ENCODE peak calls at places on chromosome 3, in eight cellular contexts. D is iPS DF 6.9, M is lower lobe of right lung, E is NB4, G is AG10803, L is ovary, J is epithelial cell of esophagus, I is fibroblast of pulmonary artery. W is an unnamed sample.

GRCh38 chr3:133573629-133574194 is at the start of gene CDV3:
- DNase-seq in D (no peak), L (no peak), G (no peak), M (no peak), E (no peak), J (no peak), I (no peak), W (peak; percentile 64)

GRCh38 chr3:61841111-61841845 is 279.9 kb downstream of the PTPRG start:
- DNase-seq in J (no peak), M (no peak), E (no peak), I (peak; percentile 84), L (no peak), G (no peak), D (no peak), W (no peak)

GRCh38 chr3:112793311-112794081 is 53.2 kb downstream of the CD200R1L start:
- DNase-seq in J (no peak), D (no peak), L (peak; percentile 33), I (peak; percentile 50), E (no peak), G (no peak), M (no peak), W (no peak)

GRCh38 chr3:139201446-139202225 is 142.2 kb upstream of the MRPS22 start:
- DNase-seq in J (no peak), M (no peak), E (no peak), L (no peak), D (no peak), I (no peak), G (no peak), W (no peak)

GRCh38 chr3:122920986-122921385 is 106.6 kb downstream of the SEMA5B start:
- DNase-seq in I (no peak), E (no peak), D (no peak), J (no peak), G (no peak), L (no peak), M (no peak), W (no peak)

GRCh38 chr3:58383904-58384303 is 49.7 kb downstream of the PDHB start:
- DNase-seq in M (no peak), D (no peak), L (no peak), G (peak; percentile 100), J (peak; percentile 97), I (peak; percentile 97), E (peak; percentile 23), W (no peak)

GRCh38 chr3:71129611-71130515 is 453.7 kb downstream of the FOXP1 start:
- DNase-seq in L (no peak), M (no peak), J (no peak), E (peak; percentile 46), D (no peak), G (peak; percentile 54), I (peak; percentile 81), W (no peak)

GRCh38 chr3:179450901-179451334 is 352 bp downstream of the GNB4 start:
- DNase-seq in I (peak; percentile 32), G (peak; percentile 29), J (no peak), D (no peak), E (peak; percentile 64), M (no peak), L (peak; percentile 44), W (peak; percentile 49)

GRCh38 chr3:69251078-69251805 is 128.8 kb upstream of the LMOD3 start:
- DNase-seq in G (no peak), I (no peak), D (no peak), L (no peak), E (no peak), M (no peak), J (no peak), W (no peak)

GRCh38 chr3:185867650-185868049 is 42.8 kb upstream of the IGF2BP2 start:
- DNase-seq in J (no peak), E (no peak), D (no peak), I (no peak), L (no peak), G (no peak), M (no peak), W (no peak)

GRCh38 chr3:11513817-11514135 is 129.9 kb downstream of the VGLL4 start:
- DNase-seq in L (no peak), E (no peak), M (no peak), I (no peak), G (no peak), D (no peak), J (no peak), W (no peak)

GRCh38 chr3:52193059-52193458 is 4.9 kb upstream of the ALAS1 start:
- DNase-seq in M (no peak), L (peak; percentile 60), I (peak; percentile 40), G (peak; percentile 70), J (peak; percentile 72), E (no peak), D (no peak), W (peak; percentile 95)

GRCh38 chr3:24867783-24868182 is 373.1 kb upstream of the THRB start:
- DNase-seq in L (no peak), D (no peak), E (no peak), G (no peak), M (no peak), J (no peak), I (no peak), W (no peak)

GRCh38 chr3:127762787-127763105 is 59.6 kb downstream of the MGLL start:
- DNase-seq in E (no peak), G (no peak), J (no peak), D (no peak), L (no peak), I (no peak), M (no peak), W (no peak)

GRCh38 chr3:127762077-127762786 is 60.1 kb downstream of the MGLL start:
- DNase-seq in E (peak; percentile 72), J (no peak), L (no peak), I (no peak), G (no peak), M (peak; percentile 67), D (no peak), W (no peak)

GRCh38 chr3:127759826-127760225 is 62.5 kb downstream of the MGLL start:
- DNase-seq in I (no peak), D (no peak), L (no peak), M (no peak), J (no peak), G (no peak), E (no peak), W (no peak)

GRCh38 chr3:127760361-127760760 is 62.0 kb downstream of the MGLL start:
- DNase-seq in L (no peak), G (no peak), J (no peak), D (no peak), E (no peak), M (no peak), I (no peak), W (no peak)

DNA sequence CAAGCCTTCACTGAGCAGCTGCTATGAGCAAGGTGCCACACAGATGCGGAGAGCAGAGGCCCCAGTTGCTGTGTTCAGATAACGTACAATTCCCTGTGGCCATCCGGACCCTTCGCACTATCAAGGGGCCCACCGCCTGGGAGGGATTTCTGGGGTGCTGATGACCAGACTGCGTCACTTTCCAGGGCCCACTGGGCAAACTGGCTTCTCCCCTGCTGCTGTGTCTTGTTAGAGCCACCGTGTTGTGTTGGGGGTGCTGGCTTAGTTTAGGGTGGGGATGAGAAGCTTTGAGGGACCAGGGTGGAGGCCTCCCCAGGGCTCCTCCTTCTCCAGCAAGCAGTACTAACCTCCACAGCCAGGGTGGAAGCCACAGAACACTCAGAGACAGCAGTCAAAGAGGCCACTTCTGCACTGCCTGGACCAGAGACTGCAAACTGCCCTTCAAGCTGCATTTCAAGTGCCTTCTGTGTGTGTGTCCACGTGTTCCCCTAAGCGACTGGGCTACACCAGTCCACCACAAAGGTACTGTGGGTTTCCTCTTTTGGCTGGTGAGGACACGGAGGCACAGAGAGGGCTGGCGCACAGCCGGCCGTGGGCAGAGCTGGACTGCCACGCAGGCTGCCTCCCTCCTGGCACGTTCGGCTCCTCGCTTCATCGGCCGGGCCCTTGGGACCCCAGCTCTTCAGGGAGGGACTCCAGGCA is 61.1 kb downstream of the MGLL start:
- DNase-seq in D (no peak), E (peak; percentile 58), L (no peak), J (no peak), G (no peak), M (peak; percentile 71), I (no peak), W (no peak)
- H3K4me3 ChIP-seq in D (no peak overlapping the region), E (no peak overlapping the region), L (no peak overlapping the region), J (no peak overlapping the region), G (no peak overlapping the region), M (peak overlapping the region; percentile 33), I (no peak overlapping the region), W (no peak overlapping the region)

DNA sequence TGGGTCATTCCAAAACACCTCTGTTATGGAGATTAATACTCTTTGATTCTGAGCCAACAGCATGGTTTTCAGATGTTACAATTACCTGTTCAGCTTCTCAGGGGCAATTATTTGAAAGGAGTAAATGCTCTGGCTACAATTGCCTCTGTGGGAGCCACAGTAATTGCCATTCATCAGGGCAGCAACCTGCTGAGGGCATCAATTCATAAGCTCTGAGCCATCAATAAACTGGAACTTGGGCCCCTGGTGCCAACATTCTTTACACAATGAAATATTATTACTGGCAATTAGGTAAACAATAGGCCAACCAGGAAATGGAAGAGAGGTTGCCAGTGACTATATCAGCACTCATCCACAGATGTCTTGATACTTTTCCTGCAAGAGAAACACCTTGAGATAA is 660.8 kb downstream of the MECOM start:
- DNase-seq in I (no peak), L (no peak), E (no peak), G (no peak), J (peak; percentile 48), D (no peak), M (no peak), W (no peak)
- H3K4me3 ChIP-seq in I (no peak overlapping the region), L (no peak overlapping the region), E (no peak overlapping the region), G (no peak overlapping the region), J (no peak overlapping the region), D (no peak overlapping the region), M (no peak overlapping the region), W (no peak overlapping the region)

DNA sequence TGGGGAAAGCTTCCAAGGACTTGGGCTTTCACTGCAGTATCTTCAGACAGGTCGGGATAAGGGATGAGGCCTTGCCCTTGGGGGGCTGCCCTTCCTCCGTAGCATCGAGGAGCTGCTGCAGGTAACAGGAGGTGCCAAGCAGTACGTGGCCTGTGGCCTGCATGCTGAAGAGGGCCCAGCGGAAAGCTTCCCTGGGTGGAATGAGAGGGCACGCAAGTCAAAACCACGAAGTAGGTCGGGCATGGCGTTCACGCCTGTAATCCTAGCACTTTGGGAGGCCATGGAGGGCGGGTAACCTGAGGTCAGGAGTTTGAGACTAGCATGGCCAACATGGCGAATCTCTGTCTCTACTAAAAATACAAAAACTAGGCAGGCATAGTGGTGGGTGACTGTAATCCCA is 12.9 kb downstream of the CIDEC start:
- DNase-seq in J (no peak), I (no peak), E (no peak), M (no peak), G (no peak), D (no peak), L (no peak), W (no peak)
- H3K4me3 ChIP-seq in J (no peak overlapping the region), I (no peak overlapping the region), E (no peak overlapping the region), M (no peak overlapping the region), G (no peak overlapping the region), D (no peak overlapping the region), L (no peak overlapping the region), W (no peak overlapping the region)

GRCh38 chr3:21393684-21394307 is 357.2 kb downstream of the ZNF385D start:
- DNase-seq in E (no peak), G (no peak), J (no peak), L (no peak), I (no peak), D (no peak), M (no peak), W (no peak)

GRCh38 chr3:21392521-21392920 is 358.5 kb downstream of the ZNF385D start:
- DNase-seq in D (no peak), L (no peak), E (no peak), I (peak; percentile 3), J (no peak), M (no peak), G (peak; percentile 66), W (no peak)

GRCh38 chr3:21390136-21390535 is 360.9 kb downstream of the ZNF385D start:
- DNase-seq in E (no peak), M (no peak), D (no peak), J (peak; percentile 7), G (peak; percentile 98), I (peak; percentile 25), L (no peak), W (no peak)

GRCh38 chr3:21390856-21391255 is 360.2 kb downstream of the ZNF385D start:
- DNase-seq in J (no peak), D (no peak), M (no peak), G (peak; percentile 83), L (no peak), I (peak; percentile 35), E (no peak), W (no peak)
- H3K4me3 ChIP-seq in J (no peak overlapping the region), D (no peak overlapping the region), M (no peak overlapping the region), G (no peak overlapping the region), L (no peak overlapping the region), I (no peak overlapping the region), E (no peak overlapping the region), W (no peak overlapping the region)